ENCODE peak calls at places on chromosomes 4 and X, in four cellular contexts. One of them, this sample, is unnamed.

GRCh38 chr4:88244821-88245579 is 39.4 kb downstream of the PPM1K start:
- DNase-seq in stimulated activated CD4-positive, alpha-beta T cell treated with anti-CD3 and anti-CD28 coated beads, Interleukin-1b, Interleukin-23, amount 100 ng/mL, for 24 hours: no peak
- DNase-seq in aorta: no peak
- DNase-seq in foreskin fibroblast: no peak
- DNase-seq in this sample: no peak

GRCh38 chr4:15930314-15930713 is 8.2 kb downstream of the FGFBP1 start:
- DNase-seq in stimulated activated CD4-positive, alpha-beta T cell treated with anti-CD3 and anti-CD28 coated beads, Interleukin-1b, Interleukin-23, amount 100 ng/mL, for 24 hours: no peak
- DNase-seq in aorta: no peak
- DNase-seq in foreskin fibroblast: no peak
- DNase-seq in this sample: no peak

GRCh38 chr4:139453041-139453370 is 915 bp upstream of the RAB33B start:
- DNase-seq in stimulated activated CD4-positive, alpha-beta T cell treated with anti-CD3 and anti-CD28 coated beads, Interleukin-1b, Interleukin-23, amount 100 ng/mL, for 24 hours: peak
- DNase-seq in aorta: no peak
- DNase-seq in foreskin fibroblast: no peak
- DNase-seq in this sample: peak

GRCh38 chr4:109977854-109978501 is 65.3 kb downstream of the EGF start:
- DNase-seq in stimulated activated CD4-positive, alpha-beta T cell treated with anti-CD3 and anti-CD28 coated beads, Interleukin-1b, Interleukin-23, amount 100 ng/mL, for 24 hours: no peak
- DNase-seq in aorta: no peak
- DNase-seq in foreskin fibroblast: peak
- DNase-seq in this sample: no peak

GRCh38 chrX:20740443-20740842 is 473.7 kb upstream of the RPS6KA3 start:
- DNase-seq in stimulated activated CD4-positive, alpha-beta T cell treated with anti-CD3 and anti-CD28 coated beads, Interleukin-1b, Interleukin-23, amount 100 ng/mL, for 24 hours: no peak
- DNase-seq in aorta: no peak
- DNase-seq in foreskin fibroblast: no peak
- DNase-seq in this sample: no peak

GRCh38 chr4:5444918-5445517 is 263.3 kb downstream of the EVC2 start:
- DNase-seq in stimulated activated CD4-positive, alpha-beta T cell treated with anti-CD3 and anti-CD28 coated beads, Interleukin-1b, Interleukin-23, amount 100 ng/mL, for 24 hours: no peak
- DNase-seq in aorta: peak
- DNase-seq in foreskin fibroblast: no peak
- DNase-seq in this sample: no peak

GRCh38 chr4:177100307-177100706 is 209.4 kb upstream of the NEIL3 start:
- DNase-seq in stimulated activated CD4-positive, alpha-beta T cell treated with anti-CD3 and anti-CD28 coated beads, Interleukin-1b, Interleukin-23, amount 100 ng/mL, for 24 hours: no peak
- DNase-seq in aorta: no peak
- DNase-seq in foreskin fibroblast: no peak
- DNase-seq in this sample: no peak

GRCh38 chrX:121876316-121876715 is 828.9 kb downstream of the GLUD2 start:
- DNase-seq in stimulated activated CD4-positive, alpha-beta T cell treated with anti-CD3 and anti-CD28 coated beads, Interleukin-1b, Interleukin-23, amount 100 ng/mL, for 24 hours: no peak
- DNase-seq in aorta: no peak
- DNase-seq in foreskin fibroblast: peak
- DNase-seq in this sample: no peak

GRCh38 chr4:113574636-113575103 is 186.9 kb downstream of the CAMK2D start:
- DNase-seq in stimulated activated CD4-positive, alpha-beta T cell treated with anti-CD3 and anti-CD28 coated beads, Interleukin-1b, Interleukin-23, amount 100 ng/mL, for 24 hours: no peak
- DNase-seq in aorta: no peak
- DNase-seq in foreskin fibroblast: peak
- DNase-seq in this sample: no peak

This sample was measured in NCI-H1436.